ENCODE peak calls at places on chromosome 14, in five cellular contexts. A is GM12891, T is K562, P is HepG2, U is H1. B is an unnamed sample.

GRCh38 chr14:41805633-41806032 is 199.0 kb downstream of the LRFN5 start:
- DNase-seq in A (no peak), T (no peak), U (no peak), P (no peak), B (no peak)

GRCh38 chr14:21039585-21040369 is 2.4 kb upstream of the RNASE7 start:
- DNase-seq in T (no peak), P (peak; percentile 85), A (peak; percentile 34), U (peak; percentile 53), B (no peak)

GRCh38 chr14:89288114-89288513 is 128.9 kb downstream of the FOXN3 start:
- DNase-seq in T (no peak), A (no peak), U (no peak), P (peak; percentile 23), B (no peak)

GRCh38 chr14:102772781-102773570 is 4.3 kb upstream of the TRAF3 start:
- DNase-seq in T (no peak), U (peak; percentile 71), A (no peak), P (peak; percentile 43), B (no peak)

GRCh38 chr14:101254805-101255764 is 306.2 kb upstream of the DIO3 start:
- DNase-seq in P (no peak), T (no peak), A (no peak), U (no peak), B (no peak)

GRCh38 chr14:69673578-69674305 is 62.3 kb downstream of the SUSD6 start:
- DNase-seq in A (no peak), P (no peak), T (no peak), U (no peak), B (no peak)

GRCh38 chr14:104091061-104091926 is 5.8 kb downstream of the ASPG start:
- DNase-seq in A (no peak), U (peak; percentile 48), P (no peak), T (no peak), B (no peak)

GRCh38 chr14:21543426-21544350 is 17.5 kb upstream of the SALL2 start:
- DNase-seq in P (no peak), U (no peak), A (no peak), T (no peak), B (no peak)

GRCh38 chr14:104009297-104009696 is 67.0 kb upstream of the RD3L start:
- DNase-seq in A (no peak), U (no peak), T (no peak), P (no peak), B (no peak)

GRCh38 chr14:98501335-98501734 is 770.7 kb downstream of the BCL11B start:
- DNase-seq in U (no peak), A (no peak), P (no peak), T (no peak), B (no peak)

GRCh38 chr14:49892301-49892635 is 614 bp upstream of the ARF6 start:
- DNase-seq in A (peak; percentile 30), P (peak; percentile 80), T (no peak), U (no peak), B (no peak)

DNA sequence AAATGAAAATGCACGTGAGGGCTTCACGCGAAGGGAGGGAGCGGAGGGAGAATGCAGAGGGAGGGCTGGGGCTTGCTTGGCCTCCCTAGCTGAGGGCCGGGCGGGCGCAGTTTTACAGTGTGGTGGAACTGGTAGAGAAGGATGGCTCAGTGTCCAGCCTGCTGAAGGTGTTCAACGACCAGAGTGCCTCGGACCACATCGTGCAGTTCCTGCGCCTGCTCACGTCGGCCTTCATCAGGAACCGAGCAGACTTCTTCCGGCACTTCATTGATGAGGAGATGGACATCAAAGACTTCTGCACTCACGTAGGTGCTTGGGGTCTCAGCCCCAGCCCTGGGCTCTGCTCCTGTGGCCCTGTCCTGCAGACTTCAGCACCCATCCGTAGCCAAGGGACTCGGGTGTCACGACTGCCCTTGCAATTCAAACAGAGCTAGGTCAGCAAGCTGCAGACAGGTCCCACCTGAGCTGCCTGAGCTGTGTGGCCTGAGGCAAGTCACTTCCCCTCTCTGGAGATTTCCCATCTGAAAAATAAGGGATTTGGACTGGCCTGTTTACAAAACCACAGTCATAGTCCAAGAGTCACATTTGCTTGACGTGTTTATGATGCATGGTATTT is 18.4 kb downstream of the OTUB2 start:
- DNase-seq in A (no peak), U (no peak), P (no peak), T (no peak), B (no peak)
- TF ChIP-seq POLR2A in A (no peak), U (no peak), P (no peak), T (no peak), B (no peak)

GRCh38 chr14:62706217-62706616 is 339.0 kb downstream of the KCNH5 start:
- DNase-seq in P (no peak), U (no peak), T (no peak), A (no peak), B (no peak)
- TF ChIP-seq TAF1 in P (no peak), U (no peak), T (no peak), A (no peak), B (no peak)

GRCh38 chr14:30915596-30915995 is 41.2 kb downstream of the COCH start:
- DNase-seq in P (no peak), A (no peak), U (no peak), T (no peak), B (no peak)
- TF ChIP-seq POLR2A in P (no peak), A (no peak), U (no peak), T (no peak), B (no peak)

GRCh38 chr14:100176811-100177327 is 17.4 kb upstream of the DEGS2 start:
- DNase-seq in A (no peak), T (no peak), P (no peak), U (no peak), B (no peak)

GRCh38 chr14:100168515-100168914 is 9.1 kb upstream of the DEGS2 start:
- DNase-seq in A (no peak), P (no peak), T (peak; percentile 39), U (no peak), B (no peak)

GRCh38 chr14:100173353-100173752 is 13.9 kb upstream of the DEGS2 start:
- DNase-seq in A (no peak), T (no peak), U (no peak), P (no peak), B (no peak)

GRCh38 chr14:100170880-100171279 is 11.4 kb upstream of the DEGS2 start:
- DNase-seq in U (no peak), A (no peak), T (no peak), P (no peak), B (no peak)

DNA sequence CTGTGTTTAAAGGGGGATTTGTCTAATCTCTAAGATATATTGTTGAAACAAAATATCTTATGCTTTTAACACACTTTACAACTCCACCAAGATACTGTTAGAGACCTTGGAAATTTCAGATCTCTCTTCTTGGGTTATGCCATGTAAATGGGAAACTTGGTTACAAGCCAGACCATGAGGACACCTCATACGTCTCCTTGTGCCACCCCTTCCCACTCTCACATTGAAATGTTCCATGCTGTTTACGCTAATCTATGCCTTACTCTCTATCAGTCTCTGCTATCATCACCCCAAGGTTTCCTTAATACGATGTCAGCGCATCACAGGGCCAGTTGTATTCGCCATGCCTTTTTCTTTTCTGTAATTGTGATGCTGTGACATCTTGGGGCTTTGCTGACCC is 13.4 kb upstream of the DEGS2 start:
- DNase-seq in P (no peak), T (no peak), A (no peak), U (no peak), B (no peak)
- TF ChIP-seq TAF1 in P (no peak), T (no peak), A (no peak), U (no peak), B (no peak)

GRCh38 chr14:105859717-105860614 is 333.6 kb downstream of the TMEM121 start:
- DNase-seq in T (no peak), A (no peak), P (no peak), U (no peak), B (no peak)
- TF ChIP-seq POLR2A in T (no peak), A (no peak), P (no peak), U (no peak), B (no peak)

DNA sequence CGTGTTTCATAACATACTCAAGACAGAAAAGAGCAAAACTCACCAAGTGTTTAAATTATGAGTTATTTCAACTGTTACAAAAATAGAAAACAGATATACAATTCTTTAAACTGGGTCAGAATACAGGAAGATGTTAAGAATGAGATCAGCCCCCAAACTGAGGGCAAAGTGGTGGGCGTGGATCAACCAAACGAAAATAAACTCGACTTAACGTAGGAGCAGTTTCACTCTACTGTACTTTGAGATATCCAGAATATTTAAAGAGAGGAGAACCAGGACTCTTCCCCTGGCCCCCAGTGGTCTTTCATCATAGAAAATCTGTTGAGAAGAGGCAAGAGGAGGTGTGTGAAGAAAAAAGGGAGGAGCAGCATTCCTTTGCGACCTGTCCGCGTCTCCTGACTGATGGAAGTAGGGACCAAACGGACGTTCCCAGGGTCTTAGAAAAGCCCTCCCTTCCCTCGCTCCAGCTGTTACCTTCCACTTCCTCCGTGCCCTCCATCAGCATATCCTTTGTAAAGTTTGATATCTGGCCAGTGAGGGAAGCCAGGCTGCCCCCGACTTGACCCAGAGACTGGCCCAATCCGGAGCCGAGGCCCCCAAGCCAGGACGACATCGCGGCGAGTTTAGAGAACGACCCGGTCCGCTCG is 663 bp downstream of the TRIP11 start:
- DNase-seq in A (no peak), P (peak; percentile 77), T (peak; percentile 35), U (peak; percentile 79), B (no peak)
- TF ChIP-seq TAF1 in A (no peak), P (no peak), T (no peak), U (no peak), B (no peak)

GRCh38 chr14:100130471-100130870 is 29.0 kb downstream of the DEGS2 start:
- DNase-seq in T (no peak), A (no peak), P (no peak), U (no peak), B (no peak)

GRCh38 chr14:100132903-100133510 is 26.4 kb downstream of the DEGS2 start:
- DNase-seq in P (no peak), A (no peak), T (no peak), U (no peak), B (no peak)

GRCh38 chr14:100132161-100132902 is 27.1 kb downstream of the DEGS2 start:
- DNase-seq in A (no peak), T (peak; percentile 35), P (no peak), U (no peak), B (no peak)

GRCh38 chr14:100129161-100129589 is 30.3 kb downstream of the DEGS2 start:
- DNase-seq in P (no peak), T (no peak), A (no peak), U (no peak), B (no peak)

GRCh38 chr14:100131181-100131580 is 28.3 kb downstream of the DEGS2 start:
- DNase-seq in A (no peak), U (no peak), P (peak; percentile 62), T (no peak), B (no peak)
- TF ChIP-seq POLR2A in A (no peak), U (no peak), P (no peak), T (no peak), B (no peak)

B was measured in GM12892.